ENCODE peak calls at places on chromosomes 5 and 9, in five cellular contexts. One of them, this sample, is unnamed.

GRCh38 chr5:96546120-96546519 is 113.1 kb upstream of the PCSK1 start:
- DNase-seq in NCI-H2029: no peak
- DNase-seq in H54: no peak
- DNase-seq in thyroid gland: no peak
- DNase-seq in adrenal gland: no peak
- DNase-seq in this sample: no peak

GRCh38 chr9:79623799-79624721 is 52.3 kb downstream of the TLE4 start:
- DNase-seq in NCI-H2029: peak; percentile 17
- DNase-seq in H54: no peak
- DNase-seq in thyroid gland: peak; percentile 42
- DNase-seq in adrenal gland: peak; percentile 26
- DNase-seq in this sample: no peak

GRCh38 chr5:1180841-1181271 is 20.5 kb upstream of the SLC6A19 start:
- DNase-seq in NCI-H2029: no peak
- DNase-seq in H54: no peak
- DNase-seq in thyroid gland: no peak
- DNase-seq in adrenal gland: no peak
- DNase-seq in this sample: no peak

GRCh38 chr9:18981471-18982245 is 51.4 kb downstream of the SAXO1 start:
- DNase-seq in NCI-H2029: no peak
- DNase-seq in H54: no peak
- DNase-seq in thyroid gland: no peak
- DNase-seq in adrenal gland: no peak
- DNase-seq in this sample: no peak

GRCh38 chr9:113616116-113616515 is 152.6 kb downstream of the RGS3 start:
- DNase-seq in NCI-H2029: no peak
- DNase-seq in H54: no peak
- DNase-seq in thyroid gland: no peak
- DNase-seq in adrenal gland: no peak
- DNase-seq in this sample: no peak

GRCh38 chr5:10860645-10861455 is 99.8 kb upstream of the DAP start:
- DNase-seq in NCI-H2029: no peak
- DNase-seq in H54: peak; percentile 19
- DNase-seq in thyroid gland: no peak
- DNase-seq in adrenal gland: no peak
- DNase-seq in this sample: peak; percentile 79

GRCh38 chr5:157860898-157861894 is 2.3 kb upstream of the CLINT1 start:
- DNase-seq in NCI-H2029: no peak
- DNase-seq in H54: no peak
- DNase-seq in thyroid gland: no peak
- DNase-seq in adrenal gland: no peak
- DNase-seq in this sample: no peak

GRCh38 chr5:169545762-169546161 is 37.8 kb upstream of the SPDL1 start:
- DNase-seq in NCI-H2029: no peak
- DNase-seq in H54: peak; percentile 9
- DNase-seq in thyroid gland: no peak
- DNase-seq in adrenal gland: no peak
- DNase-seq in this sample: no peak

GRCh38 chr5:4640793-4641192 is 499.3 kb upstream of the ADAMTS16 start:
- DNase-seq in NCI-H2029: no peak
- DNase-seq in H54: peak; percentile 20
- DNase-seq in thyroid gland: no peak
- DNase-seq in adrenal gland: no peak
- DNase-seq in this sample: no peak

This sample was measured in hepatic stellate cell.